ENCODE peak calls at places on chromosomes 4 and X, in five cellular contexts. One of them, this sample, is unnamed.

GRCh38 chr4:80814266-80814665 is 216.2 kb upstream of the BMP3 start:
- DNase-seq in KBM-7: no peak
- DNase-seq in NCI-H2029 treated with DMSO at 0.1 percent for 48 hours: no peak
- DNase-seq in GM13977: no peak
- DNase-seq in body of pancreas: no peak
- DNase-seq in this sample: no peak

GRCh38 chr4:110132822-110133719 is 65.3 kb downstream of the ELOVL6 start:
- DNase-seq in KBM-7: no peak
- DNase-seq in NCI-H2029 treated with DMSO at 0.1 percent for 48 hours: peak; percentile 88
- DNase-seq in GM13977: no peak
- DNase-seq in body of pancreas: no peak
- DNase-seq in this sample: no peak

GRCh38 chr4:14096406-14096965 is 469.0 kb upstream of the BOD1L1 start:
- DNase-seq in KBM-7: no peak
- DNase-seq in NCI-H2029 treated with DMSO at 0.1 percent for 48 hours: no peak
- DNase-seq in GM13977: no peak
- DNase-seq in body of pancreas: no peak
- DNase-seq in this sample: no peak

GRCh38 chr4:56311299-56311975 is 75.9 kb downstream of the AASDH start:
- DNase-seq in KBM-7: no peak
- DNase-seq in NCI-H2029 treated with DMSO at 0.1 percent for 48 hours: no peak
- DNase-seq in GM13977: no peak
- DNase-seq in body of pancreas: no peak
- DNase-seq in this sample: no peak

GRCh38 chr4:178296669-178297068 is 854.4 kb upstream of the AGA start:
- DNase-seq in KBM-7: no peak
- DNase-seq in NCI-H2029 treated with DMSO at 0.1 percent for 48 hours: no peak
- DNase-seq in GM13977: no peak
- DNase-seq in body of pancreas: no peak
- DNase-seq in this sample: no peak

GRCh38 chr4:10841697-10842096 is 157.1 kb upstream of the CLNK start:
- DNase-seq in KBM-7: no peak
- DNase-seq in NCI-H2029 treated with DMSO at 0.1 percent for 48 hours: no peak
- DNase-seq in GM13977: no peak
- DNase-seq in body of pancreas: no peak
- DNase-seq in this sample: no peak

GRCh38 chr4:184636144-184636543 is 13.1 kb downstream of the CASP3 start:
- DNase-seq in KBM-7: no peak
- DNase-seq in NCI-H2029 treated with DMSO at 0.1 percent for 48 hours: no peak
- DNase-seq in GM13977: no peak
- DNase-seq in body of pancreas: no peak
- DNase-seq in this sample: no peak

GRCh38 chrX:107537815-107538214 is 88.4 kb downstream of the FRMPD3 start:
- DNase-seq in KBM-7: peak; percentile 66
- DNase-seq in NCI-H2029 treated with DMSO at 0.1 percent for 48 hours: no peak
- DNase-seq in GM13977: no peak
- DNase-seq in body of pancreas: peak; percentile 17
- DNase-seq in this sample: no peak

GRCh38 chrX:131747173-131747572 is 203.3 kb downstream of the OR13H1 start:
- DNase-seq in KBM-7: no peak
- DNase-seq in NCI-H2029 treated with DMSO at 0.1 percent for 48 hours: no peak
- DNase-seq in GM13977: peak; percentile 34
- DNase-seq in body of pancreas: no peak
- DNase-seq in this sample: no peak

GRCh38 chr4:182014989-182015388 is 228.2 kb upstream of the TENM3 start:
- DNase-seq in KBM-7: no peak
- DNase-seq in NCI-H2029 treated with DMSO at 0.1 percent for 48 hours: no peak
- DNase-seq in GM13977: no peak
- DNase-seq in body of pancreas: no peak
- DNase-seq in this sample: no peak

GRCh38 chrX:95058815-95059214 is 1384.8 kb downstream of the FAM133A start:
- DNase-seq in KBM-7: no peak
- DNase-seq in NCI-H2029 treated with DMSO at 0.1 percent for 48 hours: no peak
- DNase-seq in GM13977: no peak
- DNase-seq in body of pancreas: no peak
- DNase-seq in this sample: no peak

GRCh38 chrX:77493677-77494553 is 46.7 kb downstream of the FGF16 start:
- DNase-seq in KBM-7: no peak
- DNase-seq in NCI-H2029 treated with DMSO at 0.1 percent for 48 hours: no peak
- DNase-seq in GM13977: no peak
- DNase-seq in body of pancreas: no peak
- DNase-seq in this sample: no peak

GRCh38 chr4:186746581-186746980 is 22.9 kb upstream of the FAT1 start:
- DNase-seq in KBM-7: no peak
- DNase-seq in NCI-H2029 treated with DMSO at 0.1 percent for 48 hours: no peak
- DNase-seq in GM13977: no peak
- DNase-seq in body of pancreas: no peak
- DNase-seq in this sample: no peak

GRCh38 chrX:1029494-1029893 is 183.0 kb downstream of the CRLF2 start:
- DNase-seq in KBM-7: no peak
- DNase-seq in NCI-H2029 treated with DMSO at 0.1 percent for 48 hours: no peak
- DNase-seq in GM13977: no peak
- DNase-seq in body of pancreas: no peak
- DNase-seq in this sample: no peak

GRCh38 chr4:72323227-72323626 is 245.8 kb downstream of the ADAMTS3 start:
- DNase-seq in KBM-7: no peak
- DNase-seq in NCI-H2029 treated with DMSO at 0.1 percent for 48 hours: no peak
- DNase-seq in GM13977: no peak
- DNase-seq in body of pancreas: no peak
- DNase-seq in this sample: no peak

GRCh38 chr4:10281996-10282395 is 165.4 kb upstream of the WDR1 start:
- DNase-seq in KBM-7: no peak
- DNase-seq in NCI-H2029 treated with DMSO at 0.1 percent for 48 hours: no peak
- DNase-seq in GM13977: no peak
- DNase-seq in body of pancreas: no peak
- DNase-seq in this sample: no peak

GRCh38 chr4:135032670-135033069 is 831.1 kb upstream of the PABPC4L start:
- DNase-seq in KBM-7: no peak
- DNase-seq in NCI-H2029 treated with DMSO at 0.1 percent for 48 hours: no peak
- DNase-seq in GM13977: no peak
- DNase-seq in body of pancreas: no peak
- DNase-seq in this sample: no peak

GRCh38 chr4:186885289-186885688 is 161.6 kb upstream of the FAT1 start:
- DNase-seq in KBM-7: no peak
- DNase-seq in NCI-H2029 treated with DMSO at 0.1 percent for 48 hours: no peak
- DNase-seq in GM13977: no peak
- DNase-seq in body of pancreas: no peak
- DNase-seq in this sample: no peak